ENCODE peak calls at places on chromosomes 4 and X, in ten cellular contexts. F is endodermal cell, U is lower lobe of right lung, S is lung, A is cardiac muscle cell, G is colonic mucosa, K is tibial artery, Y is H1, Z is body of pancreas, L is suprapubic skin. E is an unnamed sample.
A peak's percentile ranks its signal among the peaks of the same experiment; 100 is the strongest.

GRCh38 chr4:74205046-74205445 is 47.1 kb downstream of the MTHFD2L start:
- DNase-seq in F (no peak), U (no peak), S (no peak), A (no peak), G (no peak), K (no peak), Y (no peak), Z (no peak), L (no peak), E (no peak)

GRCh38 chr4:25580633-25581467 is 74.8 kb upstream of the SLC34A2 start:
- DNase-seq in F (peak; percentile 77), U (no peak), S (no peak), A (no peak), G (no peak), K (no peak), Y (no peak), Z (no peak), L (no peak), E (no peak)

GRCh38 chrX:63746278-63746677 is 38.7 kb downstream of the ARHGEF9 start:
- DNase-seq in F (no peak), U (no peak), S (no peak), A (no peak), G (no peak), K (no peak), Y (no peak), Z (no peak), L (no peak), E (no peak)

GRCh38 chrX:124226129-124226528 is 106.3 kb upstream of the TEX13D start:
- DNase-seq in F (no peak), U (no peak), S (no peak), A (no peak), G (no peak), K (no peak), Y (no peak), Z (no peak), L (no peak), E (no peak)

GRCh38 chrX:118963159-118963558 is 11.3 kb upstream of the LONRF3 start:
- DNase-seq in F (no peak), U (no peak), S (no peak), A (no peak), G (no peak), K (no peak), Y (no peak), Z (no peak), L (no peak), E (no peak)

GRCh38 chrX:72358313-72358712 is 52.6 kb upstream of the CITED1 start:
- DNase-seq in F (no peak), U (no peak), S (no peak), A (peak; percentile 24), G (no peak), K (no peak), Y (no peak), Z (no peak), L (no peak), E (no peak)

GRCh38 chrX:123959281-123960063 is 2.0 kb upstream of the STAG2 start:
- DNase-seq in F (no peak), U (peak; percentile 50), S (peak; percentile 33), A (peak; percentile 54), G (peak; percentile 44), K (peak; percentile 63), Y (no peak), Z (peak; percentile 59), L (peak; percentile 78), E (peak; percentile 46)

GRCh38 chrX:119067023-119067739 is 5.6 kb upstream of the CT47C1 start:
- DNase-seq in F (peak; percentile 79), U (peak; percentile 51), S (peak; percentile 46), A (peak; percentile 70), G (peak; percentile 47), K (peak; percentile 65), Y (no peak), Z (peak; percentile 72), L (no peak), E (peak; percentile 46)

GRCh38 chrX:148268646-148269045 is 231.8 kb upstream of the AFF2 start:
- DNase-seq in F (no peak), U (no peak), S (no peak), A (no peak), G (no peak), K (no peak), Y (no peak), Z (no peak), L (no peak), E (no peak)

GRCh38 chr4:94076498-94076897 is 131.2 kb upstream of the SMARCAD1 start:
- DNase-seq in F (no peak), U (no peak), S (no peak), A (no peak), G (no peak), K (no peak), Y (no peak), Z (no peak), L (no peak), E (no peak)

GRCh38 chr4:761086-761485 is 55.5 kb downstream of the PCGF3 start:
- DNase-seq in F (no peak), U (peak; percentile 24), S (no peak), A (no peak), G (no peak), K (no peak), Y (no peak), Z (no peak), L (no peak), E (no peak)

GRCh38 chr4:60865238-60865637 is 334.9 kb upstream of the ADGRL3 start:
- DNase-seq in F (peak; percentile 53), U (no peak), S (no peak), A (peak; percentile 29), G (no peak), K (no peak), Y (no peak), Z (no peak), L (no peak), E (no peak)

GRCh38 chr4:76783836-76784235 is 114.1 kb downstream of the SOWAHB start:
- DNase-seq in F (no peak), U (no peak), S (no peak), A (no peak), G (no peak), K (no peak), Y (no peak), Z (no peak), L (no peak), E (no peak)

GRCh38 chr4:138035781-138036258 is 206.3 kb downstream of the SLC7A11 start:
- DNase-seq in F (peak; percentile 64), U (no peak), S (no peak), A (peak; percentile 79), G (no peak), K (no peak), Y (no peak), Z (peak; percentile 14), L (no peak), E (no peak)

GRCh38 chr4:158444621-158445020 is 77.1 kb upstream of the RXFP1 start:
- DNase-seq in F (no peak), U (no peak), S (no peak), A (no peak), G (no peak), K (no peak), Y (no peak), Z (no peak), L (no peak), E (no peak)

GRCh38 chr4:98446499-98447375 is 185.6 kb downstream of the RAP1GDS1 start:
- DNase-seq in F (no peak), U (peak; percentile 51), S (no peak), A (peak; percentile 74), G (no peak), K (no peak), Y (no peak), Z (peak; percentile 10), L (no peak), E (no peak)

GRCh38 chrX:97238632-97239031 is 354.9 kb downstream of the RPA4 start:
- DNase-seq in F (no peak), U (no peak), S (no peak), A (peak; percentile 65), G (no peak), K (no peak), Y (no peak), Z (no peak), L (no peak), E (no peak)

DNA sequence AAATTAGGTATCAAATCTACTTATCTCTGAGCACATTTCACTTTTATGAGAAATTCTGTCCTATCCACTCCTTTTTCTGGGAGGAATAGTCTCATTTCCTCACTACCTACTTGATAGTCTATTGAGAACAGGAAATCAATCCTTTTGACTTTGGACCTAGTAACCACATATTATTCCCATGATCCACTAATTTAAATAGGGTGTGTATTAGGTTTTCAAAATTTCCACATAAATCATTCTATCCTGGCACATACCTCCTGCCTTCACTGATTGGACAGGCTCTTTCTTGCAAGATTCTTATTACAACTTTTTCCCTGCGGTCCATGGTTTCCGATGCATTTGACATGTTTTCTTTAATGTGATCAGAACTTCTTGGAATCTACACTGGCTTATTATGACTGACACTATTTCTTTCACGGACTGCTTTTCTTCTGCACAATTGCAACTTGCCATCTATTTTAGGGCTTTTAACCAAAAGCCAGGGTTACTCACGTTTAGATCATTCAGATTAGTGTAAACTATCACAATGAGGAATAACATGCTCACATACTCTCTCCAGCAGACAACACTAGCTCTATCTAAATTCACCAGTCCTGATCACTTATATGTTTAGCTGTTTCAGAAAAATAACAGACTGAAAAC is 419.9 kb upstream of the SLIT2 start:
- DNase-seq in F (no peak), U (no peak), S (no peak), A (no peak), G (no peak), K (no peak), Y (no peak), Z (no peak), L (no peak), E (no peak)
- H3K27ac ChIP-seq in F (no peak overlapping the region), U (no peak overlapping the region), S (no peak overlapping the region), A (no peak overlapping the region), G (no peak overlapping the region), K (no peak overlapping the region), Y (no peak overlapping the region), Z (no peak overlapping the region), L (no peak overlapping the region), E (no peak overlapping the region)

DNA sequence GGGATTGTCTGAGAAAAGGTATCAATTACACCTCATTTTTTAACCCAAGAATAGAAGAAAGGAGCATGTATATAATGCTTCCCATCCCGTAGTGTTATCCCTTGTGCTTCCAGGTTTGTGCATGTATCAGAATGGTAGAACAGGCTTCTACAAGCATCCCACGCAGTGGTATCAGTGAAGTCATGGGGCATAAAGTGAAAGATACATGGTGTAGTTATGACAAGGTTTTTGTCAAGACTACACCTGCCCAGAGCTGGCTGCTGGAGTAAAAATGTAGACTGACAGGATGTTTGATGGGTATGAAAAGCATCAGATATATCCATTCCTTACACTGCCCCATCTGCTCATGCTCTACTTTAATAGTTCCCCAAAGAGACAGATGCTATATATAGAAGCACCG is 9.5 kb downstream of the TLR1 start:
- DNase-seq in F (no peak), U (no peak), S (no peak), A (no peak), G (no peak), K (no peak), Y (no peak), Z (no peak), L (no peak), E (no peak)
- H3K4me1 ChIP-seq in F (no peaks in the 10 kb centered on the region), U (no peaks in the 10 kb centered on the region), S (no peaks in the 10 kb centered on the region), A (no peaks in the 10 kb centered on the region), G (no peaks in the 10 kb centered on the region), K (no peaks in the 10 kb centered on the region), Y (no peaks in the 10 kb centered on the region), Z (no peaks in the 10 kb centered on the region), L (no peaks in the 10 kb centered on the region), E (no peaks in the 10 kb centered on the region)

GRCh38 chr4:77819836-77820679 is 890 bp upstream of the CNOT6L start:
- DNase-seq in F (peak; percentile 94), U (peak; percentile 94), S (peak; percentile 91), A (peak; percentile 90), G (peak; percentile 97), K (peak; percentile 89), Y (no peak), Z (peak; percentile 95), L (peak; percentile 94), E (peak; percentile 94)
- TF ChIP-seq CTCF in F (no peak), U (no peak), S (no peak), A (no peak), G (no peak), K (no peak), Y (no peak), Z (no peak), L (no peak), E (no peak)

GRCh38 chr4:154872198-154872597 is 91.1 kb downstream of the RBM46 start:
- DNase-seq in F (no peak), U (no peak), S (no peak), A (no peak), G (no peak), K (no peak), Y (no peak), Z (no peak), L (no peak), E (no peak)
- H3K27ac ChIP-seq in F (no peak overlapping the region), U (no peak overlapping the region), S (no peak overlapping the region), A (no peak overlapping the region), G (no peak overlapping the region), K (no peak overlapping the region), Y (no peak overlapping the region), Z (no peak overlapping the region), L (no peak overlapping the region), E (no peak overlapping the region)

E was measured in heart right ventricle.